ENCODE peak calls at places on chromosomes 5 and 9, in four cellular contexts. A is activated T-cell treated with anti-CD3 and anti-CD28 coated beads for 48 hours, H is skeletal muscle cell, I is mucosa of gallbladder. X is an unnamed sample.

GRCh38 chr9:79026311-79026710 is 545.5 kb upstream of the TLE4 start:
- DNase-seq in H (no peak), A (no peak), I (no peak), X (no peak)

GRCh38 chr5:120507826-120508463 is 43.8 kb downstream of the PRR16 start:
- DNase-seq in H (no peak), I (no peak), A (no peak), X (no peak)

GRCh38 chr9:128787583-128788156 is 617 bp downstream of the TBC1D13 start:
- DNase-seq in H (no peak), A (no peak), I (no peak), X (no peak)

GRCh38 chr5:175542232-175542965 is 64.0 kb downstream of the SFXN1 start:
- DNase-seq in A (peak), I (no peak), H (no peak), X (no peak)

GRCh38 chr9:134607971-134608370 is 33.6 kb upstream of the COL5A1 start:
- DNase-seq in H (no peak), A (no peak), I (no peak), X (peak)

GRCh38 chr9:138116521-138116920 is 238.9 kb downstream of the CACNA1B start:
- DNase-seq in A (no peak), H (no peak), I (no peak), X (no peak)

GRCh38 chr5:136032564-136032963 is 3.8 kb downstream of the TGFBI start:
- DNase-seq in I (no peak), A (no peak), H (peak), X (no peak)

GRCh38 chr5:141637266-141637692 is 482 bp downstream of the RELL2 start:
- DNase-seq in I (no peak), H (no peak), A (peak), X (peak)

GRCh38 chr5:128118214-128118613 is 34.6 kb downstream of the SLC12A2 start:
- DNase-seq in A (no peak), I (no peak), H (no peak), X (no peak)

GRCh38 chr9:94042516-94042915 is 41.7 kb upstream of the PTPDC1 start:
- DNase-seq in H (no peak), I (no peak), A (no peak), X (no peak)

GRCh38 chr5:81517462-81517861 is 123.5 kb upstream of the ACOT12 start:
- DNase-seq in I (no peak), A (no peak), H (no peak), X (no peak)

GRCh38 chr9:68702493-68702892 is 2.5 kb upstream of the PIP5K1B start:
- DNase-seq in I (no peak), H (no peak), A (no peak), X (no peak)

GRCh38 chr5:150945501-150945900 is 40.7 kb upstream of the ZNF300 start:
- DNase-seq in H (no peak), I (no peak), A (no peak), X (no peak)

GRCh38 chr9:98129451-98129881 is 10.4 kb upstream of the TRIM14 start:
- DNase-seq in I (no peak), A (no peak), H (no peak), X (no peak)